ENCODE peak calls at places on chromosomes 3 and 15, in five cellular contexts. P, K, O, B and R are unnamed samples.

GRCh38 chr3:160454995-160455394 is 5.4 kb upstream of the TRIM59 start:
- DNase-seq in P (no peak), K (no peak), B (no peak), O (no peak), R (no peak)

GRCh38 chr3:58623961-58624360 is 42.6 kb downstream of the FAM3D start:
- DNase-seq in K (no peak), O (no peak), B (no peak), P (peak; percentile 41), R (no peak)

GRCh38 chr3:59502806-59503205 is 453.0 kb upstream of the CFAP20DC start:
- DNase-seq in O (no peak), B (no peak), P (peak; percentile 89), K (no peak), R (no peak)

GRCh38 chr3:71662056-71662455 is 63.1 kb downstream of the EIF4E3 start:
- DNase-seq in K (no peak), B (no peak), O (no peak), P (no peak), R (no peak)

GRCh38 chr15:36506733-36507356 is 72.6 kb upstream of the CDIN1 start:
- DNase-seq in B (no peak), P (no peak), K (no peak), O (no peak), R (no peak)

GRCh38 chr15:101459579-101460300 is 29.8 kb downstream of the PCSK6 start:
- DNase-seq in P (no peak), B (no peak), K (no peak), O (no peak), R (no peak)

GRCh38 chr3:54999801-55000200 is 71.9 kb upstream of the LRTM1 start:
- DNase-seq in B (no peak), K (no peak), O (no peak), P (no peak), R (no peak)

GRCh38 chr3:16761576-16761975 is 123.2 kb upstream of the PLCL2 start:
- DNase-seq in P (peak; percentile 70), O (no peak), B (no peak), K (no peak), R (no peak)

GRCh38 chr3:57757642-57758297 is 1.7 kb downstream of the SLMAP start:
- DNase-seq in B (peak; percentile 13), K (no peak), O (no peak), P (no peak), R (no peak)

GRCh38 chr3:164451083-164451910 is 627.0 kb downstream of the SI start:
- DNase-seq in O (no peak), B (no peak), K (no peak), P (peak; percentile 35), R (no peak)

GRCh38 chr15:60932051-60932915 is 296.8 kb downstream of the RORA start:
- DNase-seq in P (peak; percentile 82), K (no peak), B (no peak), O (peak; percentile 66), R (no peak)

GRCh38 chr3:62405117-62405516 is 31.8 kb upstream of the FEZF2 start:
- DNase-seq in P (no peak), B (no peak), O (no peak), K (no peak), R (no peak)
- H3K4me3 ChIP-seq in P (no peak overlapping the region), B (no peak overlapping the region), O (no peak overlapping the region), K (no peak overlapping the region), R (no peak overlapping the region)

GRCh38 chr3:111980716-111981456 is 2.1 kb downstream of the ABHD10 start:
- DNase-seq in B (no peak), K (no peak), O (no peak), P (no peak), R (no peak)

GRCh38 chr3:111979689-111980025 is 831 bp downstream of the ABHD10 start:
- DNase-seq in K (no peak), O (no peak), B (no peak), P (no peak), R (no peak)

GRCh38 chr3:111976254-111976653 is 2.6 kb upstream of the ABHD10 start:
- DNase-seq in O (no peak), P (no peak), K (no peak), B (no peak), R (no peak)

GRCh38 chr3:111978833-111979688 is at the start of gene ABHD10:
- DNase-seq in P (peak; percentile 97), B (peak; percentile 91), K (peak; percentile 67), O (peak; percentile 90), R (peak; percentile 96)

DNA sequence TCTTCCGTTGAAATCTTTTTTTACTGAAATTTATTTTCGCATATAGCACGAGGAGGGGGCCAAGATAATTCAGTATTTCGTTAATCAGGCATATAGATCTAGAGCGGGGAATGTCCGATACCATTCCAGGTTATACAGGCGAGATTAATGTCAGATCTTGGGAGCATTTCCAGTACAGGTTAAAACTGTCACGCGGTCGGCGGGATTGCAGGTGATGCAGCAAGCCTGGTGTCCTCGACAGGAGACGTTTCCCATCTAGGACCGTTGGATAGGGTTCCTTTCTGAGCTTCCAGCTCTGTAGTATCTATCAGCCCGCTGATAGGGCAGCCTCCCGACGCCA is 363 bp upstream of the ABHD10 start:
- DNase-seq in P (no peak), O (no peak), K (no peak), B (no peak), R (no peak)
- H3K4me3 ChIP-seq in P (peak overlapping the region; percentile 85), O (peak overlapping the region; percentile 94), K (peak overlapping the region; percentile 58), B (peak overlapping the region; percentile 73), R (peak overlapping the region; percentile 99)

DNA sequence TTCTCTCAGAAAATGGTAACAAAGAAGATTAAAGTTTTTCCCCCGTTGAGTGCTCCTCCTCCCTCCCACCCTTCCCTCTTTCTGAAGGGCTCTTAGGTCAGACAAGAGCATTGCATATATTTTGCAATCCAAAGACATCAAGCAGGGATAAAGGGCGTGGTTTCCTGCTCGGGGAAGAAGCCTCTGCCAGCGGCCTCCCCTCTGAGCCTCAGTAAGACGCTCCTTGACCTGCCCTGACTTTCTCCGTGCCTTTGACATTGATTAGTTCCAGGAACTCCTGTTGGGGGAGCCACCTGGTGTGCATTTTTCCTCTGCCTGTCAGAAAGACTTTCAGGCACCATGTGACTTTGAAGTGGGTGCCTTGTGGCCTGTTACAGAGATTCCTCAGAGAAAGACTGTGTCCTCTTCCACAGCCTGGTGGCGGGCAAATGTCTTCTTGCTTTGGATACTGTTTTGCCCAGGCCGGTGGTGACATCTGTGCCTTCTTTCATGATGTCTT is 87.2 kb upstream of the TBL1XR1 start:
- DNase-seq in P (peak; percentile 67), B (no peak), O (peak; percentile 1), K (no peak), R (no peak)
- H3K4me3 ChIP-seq in P (no peak overlapping the region), B (no peak overlapping the region), O (no peak overlapping the region), K (no peak overlapping the region), R (no peak overlapping the region)

GRCh38 chr3:119436977-119437376 is 26.4 kb downstream of the TMEM39A start:
- DNase-seq in P (no peak), K (no peak), B (no peak), O (no peak), R (no peak)
- H3K4me3 ChIP-seq in P (no peak overlapping the region), K (no peak overlapping the region), B (no peak overlapping the region), O (no peak overlapping the region), R (no peak overlapping the region)

GRCh38 chr3:170866499-170866898 is 3.5 kb downstream of the RPL22L1 start:
- DNase-seq in K (no peak), O (no peak), P (no peak), B (no peak), R (no peak)
- H3K4me3 ChIP-seq in K (no peak overlapping the region), O (no peak overlapping the region), P (no peak overlapping the region), B (no peak overlapping the region), R (no peak overlapping the region)

DNA sequence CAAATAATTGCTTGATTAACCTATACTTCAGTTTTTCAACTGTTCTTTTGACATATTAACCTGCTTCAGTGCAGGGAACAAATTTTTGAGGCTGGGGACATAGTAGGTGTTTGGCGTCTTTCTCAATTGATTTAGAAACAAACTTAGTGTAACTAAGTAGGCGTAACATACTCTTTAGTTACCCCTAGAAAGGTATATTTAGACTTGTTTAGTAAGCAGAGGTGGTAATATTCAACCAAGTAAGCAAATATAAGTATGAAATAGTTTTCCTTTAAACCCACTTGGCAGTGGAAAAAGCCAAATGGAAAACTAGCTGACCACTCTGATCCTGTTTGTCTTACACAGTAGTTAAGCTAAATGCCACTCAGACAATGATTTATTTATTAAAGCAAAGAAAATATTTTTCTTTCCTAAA is 113.2 kb downstream of the MBNL1 start:
- DNase-seq in P (no peak), K (no peak), O (no peak), B (no peak), R (no peak)
- H3K4me3 ChIP-seq in P (peak overlapping the region; percentile 19), K (peak overlapping the region; percentile 17), O (no peak overlapping the region), B (peak overlapping the region; percentile 39), R (peak overlapping the region; percentile 46)

GRCh38 chr3:46472736-46473135 is 8.0 kb upstream of the LTF start:
- DNase-seq in P (no peak), B (no peak), O (no peak), K (no peak), R (no peak)
- H3K4me3 ChIP-seq in P (no peak overlapping the region), B (no peak overlapping the region), O (no peak overlapping the region), K (no peak overlapping the region), R (no peak overlapping the region)

GRCh38 chr3:193943200-193943599 is 192.7 kb upstream of the HES1 start:
- DNase-seq in B (no peak), P (no peak), K (no peak), O (no peak), R (no peak)

GRCh38 chr3:193942516-193943055 is 193.4 kb upstream of the HES1 start:
- DNase-seq in B (no peak), O (no peak), K (no peak), P (no peak), R (no peak)

GRCh38 chr3:193946945-193947344 is 189.0 kb upstream of the HES1 start:
- DNase-seq in P (no peak), B (no peak), K (no peak), O (no peak), R (no peak)

GRCh38 chr3:193945126-193945525 is 190.8 kb upstream of the HES1 start:
- DNase-seq in O (no peak), B (no peak), K (no peak), P (no peak), R (no peak)

GRCh38 chr3:193944161-193944884 is 191.6 kb upstream of the HES1 start:
- DNase-seq in P (no peak), B (no peak), O (no peak), K (no peak), R (no peak)
- H3K4me3 ChIP-seq in P (no peak overlapping the region), B (no peak overlapping the region), O (no peak overlapping the region), K (no peak overlapping the region), R (no peak overlapping the region)